ENCODE peak calls at places on chromosomes 3 and 15, in four cellular contexts. B is endothelial cell; F is stimulated activated CD8-positive, alpha-beta memory T cell treated with anti-CD3 and anti-CD28 coated beads, Interleukin-15, amount 100 ng/mL, for 48 hours; T is ascending aorta. O is an unnamed sample.

GRCh38 chr3:110932515-110933095 is 139.0 kb upstream of the NECTIN3 start:
- DNase-seq in B (no peak), F (no peak), T (no peak), O (no peak)

GRCh38 chr3:78969483-78969882 is 798.3 kb downstream of the ROBO1 start:
- DNase-seq in B (no peak), F (no peak), T (no peak), O (no peak)

GRCh38 chr3:31166249-31166885 is 271.9 kb upstream of the GADL1 start:
- DNase-seq in B (no peak), F (no peak), T (peak), O (no peak)

GRCh38 chr3:14031271-14031670 is 93.4 kb downstream of the CHCHD4 start:
- DNase-seq in B (no peak), F (no peak), T (no peak), O (no peak)

GRCh38 chr3:126487151-126487771 is 11.6 kb upstream of the ZXDC start:
- DNase-seq in B (peak), F (no peak), T (no peak), O (no peak)

GRCh38 chr15:86329311-86330013 is 249.8 kb downstream of the AGBL1 start:
- DNase-seq in B (no peak), F (no peak), T (no peak), O (no peak)

GRCh38 chr15:72825831-72826230 is 42.3 kb upstream of the ADPGK start:
- DNase-seq in B (no peak), F (no peak), T (no peak), O (no peak)

GRCh38 chr3:11803977-11804903 is 42.4 kb downstream of the TAMM41 start:
- DNase-seq in B (peak), F (peak), T (no peak), O (no peak)

GRCh38 chr15:73394782-73395181 is 26.0 kb upstream of the HCN4 start:
- DNase-seq in B (no peak), F (no peak), T (no peak), O (peak)

O was measured in cardiac septum.